ENCODE peak calls at places on chromosomes 2 and 18, in seven cellular contexts. O is H1, T is HEK293T, C is HepG2, I is HCT116, Q is K562, V is GM12878. N is an unnamed sample.

GRCh38 chr18:49052891-49053644 is 102.3 kb upstream of the SMAD7 start:
- DNase-seq in Q (no peak), O (no peak), T (no peak), I (no peak), V (no peak), C (no peak), N (no peak)

GRCh38 chr2:197996583-197996982 is 192.2 kb downstream of the PLCL1 start:
- DNase-seq in V (no peak), O (no peak), C (no peak), Q (no peak), T (no peak), I (no peak), N (no peak)

GRCh38 chr2:177080746-177081145 is 131.8 kb upstream of the HNRNPA3 start:
- DNase-seq in Q (no peak), O (no peak), V (no peak), I (no peak), T (no peak), C (no peak), N (no peak)

GRCh38 chr2:226273440-226273839 is 526.2 kb downstream of the IRS1 start:
- DNase-seq in I (no peak), Q (no peak), C (no peak), V (no peak), T (no peak), O (no peak), N (no peak)

GRCh38 chr2:237525559-237526157 is 38.6 kb downstream of the MLPH start:
- DNase-seq in C (no peak), I (no peak), Q (no peak), T (no peak), V (no peak), O (no peak), N (no peak)

GRCh38 chr2:202608142-202608852 is 26.5 kb upstream of the FAM117B start:
- DNase-seq in O (no peak), T (no peak), Q (no peak), C (no peak), I (no peak), V (peak), N (no peak)

GRCh38 chr2:134660619-134661403 is 58.0 kb downstream of the TMEM163 start:
- DNase-seq in V (no peak), O (no peak), I (no peak), C (no peak), Q (no peak), T (no peak), N (no peak)

GRCh38 chr2:10821291-10821690 is 8.7 kb upstream of the PDIA6 start:
- DNase-seq in T (no peak), Q (no peak), O (no peak), C (no peak), V (no peak), I (no peak), N (no peak)

GRCh38 chr2:45812039-45812500 is 160.6 kb downstream of the PRKCE start:
- DNase-seq in O (no peak), C (no peak), Q (no peak), V (no peak), I (no peak), T (no peak), N (no peak)
- TF ChIP-seq SP1 in O (no peak), C (no peak), Q (no peak), V (no peak), I (no peak), T (no peak), N (no peak)

GRCh38 chr18:69882965-69883668 is 64.6 kb downstream of the CD226 start:
- DNase-seq in T (no peak), I (no peak), O (no peak), Q (no peak), V (no peak), C (no peak), N (no peak)

GRCh38 chr18:69889009-69889408 is 58.7 kb downstream of the CD226 start:
- DNase-seq in V (no peak), O (no peak), C (no peak), T (no peak), I (no peak), Q (no peak), N (no peak)

GRCh38 chr18:69885381-69885780 is 62.3 kb downstream of the CD226 start:
- DNase-seq in T (no peak), Q (no peak), O (no peak), C (no peak), I (no peak), V (no peak), N (no peak)

GRCh38 chr18:69883781-69884180 is 63.9 kb downstream of the CD226 start:
- DNase-seq in Q (no peak), O (no peak), V (no peak), T (no peak), C (no peak), I (no peak), N (no peak)

DNA sequence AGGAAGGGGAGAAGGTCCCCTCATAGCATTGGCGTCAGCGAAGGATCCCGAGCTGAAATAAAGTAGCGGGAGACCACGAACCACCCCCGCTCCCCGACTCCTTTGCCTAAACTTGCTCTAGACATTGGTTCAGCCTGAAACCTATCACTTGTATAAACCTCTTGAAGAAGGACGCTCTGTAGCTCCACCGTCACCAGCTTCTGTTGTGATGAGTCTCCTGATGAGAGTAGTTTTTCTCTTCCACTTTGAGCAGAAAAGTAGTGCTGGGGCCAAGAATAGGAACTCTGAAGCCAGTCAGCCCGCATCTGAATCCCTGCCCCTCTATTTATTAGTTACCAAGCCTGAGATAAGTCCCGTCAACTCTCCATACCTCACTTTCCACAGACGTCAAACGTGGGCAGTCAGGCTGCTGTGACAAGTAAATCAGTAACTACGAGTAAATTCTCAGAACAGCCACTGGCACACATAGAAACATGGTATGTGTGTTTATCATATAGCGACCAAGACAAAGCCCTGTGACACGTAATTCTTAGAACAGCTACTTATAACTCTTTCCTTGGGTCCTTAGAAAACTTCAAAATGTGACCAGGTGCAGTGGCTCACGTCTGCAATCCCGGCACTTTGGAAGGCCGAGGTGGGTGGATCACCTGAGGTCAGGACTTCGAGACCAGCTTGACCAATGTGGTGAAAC is 61.7 kb downstream of the CD226 start:
- DNase-seq in C (peak), I (no peak), O (no peak), T (no peak), Q (no peak), V (peak), N (no peak)
- TF ChIP-seq SP1 in C (no peak), I (no peak), O (no peak), T (no peak), Q (no peak), V (no peak), N (no peak)

GRCh38 chr2:101781730-101782426 is 84.4 kb downstream of the MAP4K4 start:
- DNase-seq in I (no peak), V (no peak), Q (no peak), T (no peak), C (no peak), O (no peak), N (no peak)

GRCh38 chr2:101779190-101779589 is 81.7 kb downstream of the MAP4K4 start:
- DNase-seq in I (no peak), C (no peak), Q (no peak), O (no peak), T (no peak), V (no peak), N (no peak)

GRCh38 chr2:101778102-101778501 is 80.6 kb downstream of the MAP4K4 start:
- DNase-seq in V (no peak), T (no peak), C (no peak), Q (no peak), O (no peak), I (no peak), N (no peak)

GRCh38 chr2:101781326-101781725 is 83.8 kb downstream of the MAP4K4 start:
- DNase-seq in V (no peak), I (no peak), O (no peak), Q (no peak), T (no peak), C (no peak), N (no peak)

GRCh38 chr2:101779652-101780051 is 82.1 kb downstream of the MAP4K4 start:
- DNase-seq in C (no peak), Q (no peak), O (no peak), V (no peak), I (no peak), T (no peak), N (no peak)
- TF ChIP-seq SP1 in C (no peak), Q (no peak), O (no peak), V (no peak), I (no peak), T (no peak), N (no peak)

GRCh38 chr2:120017201-120017600 is 4.3 kb downstream of the EPB41L5 start:
- DNase-seq in C (no peak), I (no peak), V (no peak), T (no peak), O (no peak), Q (no peak), N (no peak)
- TF ChIP-seq SP1 in C (no peak), I (no peak), V (no peak), T (no peak), O (no peak), Q (no peak), N (no peak)

GRCh38 chr2:24011278-24012104 is 1.6 kb downstream of the MFSD2B start:
- DNase-seq in I (no peak), O (no peak), Q (peak), C (no peak), T (no peak), V (no peak), N (no peak)
- TF ChIP-seq SP1 in I (no peak), O (no peak), Q (peak), C (no peak), T (no peak), V (no peak), N (no peak)

DNA sequence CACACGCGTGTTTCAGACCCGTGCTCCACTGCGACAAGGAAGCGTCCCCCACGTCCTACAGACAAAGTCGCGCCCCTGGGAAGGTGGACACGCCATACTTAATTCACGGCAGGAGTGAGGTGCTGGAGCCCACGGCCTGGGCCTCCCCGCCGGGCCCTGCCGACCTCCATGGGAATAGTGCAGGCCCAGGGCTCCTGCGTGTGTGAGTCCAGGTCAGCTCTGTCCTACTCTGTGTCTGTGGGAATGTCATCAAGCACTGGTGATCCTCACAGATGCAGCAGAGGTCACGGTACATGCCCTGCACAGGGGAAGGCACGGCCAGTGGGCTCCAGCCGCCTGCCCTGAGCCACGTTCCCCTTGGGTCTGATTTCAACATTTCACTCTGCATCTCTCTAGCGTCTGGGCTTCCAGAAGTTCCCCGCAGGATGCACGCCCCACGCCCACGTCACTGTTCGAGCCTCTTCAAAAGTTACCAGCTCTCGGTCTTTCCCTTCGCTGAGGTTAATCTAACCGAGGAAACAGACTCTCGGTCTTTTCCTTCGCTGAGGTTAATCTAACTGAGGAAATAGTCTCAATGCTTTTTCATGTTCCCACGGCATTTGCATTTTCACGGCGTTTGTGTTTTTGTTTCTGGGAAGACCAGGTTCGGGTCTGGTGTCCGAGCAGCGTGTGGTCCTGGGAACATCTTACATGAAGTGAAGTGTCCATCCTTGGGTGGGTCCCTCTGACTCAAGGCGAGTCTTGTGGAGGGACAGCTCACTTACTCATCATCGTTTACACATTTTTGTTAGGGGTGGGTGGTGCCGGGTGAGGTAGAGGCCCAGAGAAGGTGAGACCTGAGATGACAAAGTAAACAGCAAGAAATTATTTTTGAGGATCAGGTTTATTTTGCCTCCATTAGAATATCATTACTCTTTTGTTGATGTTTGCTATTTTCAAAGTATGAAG is 157.3 kb upstream of the ALKAL2 start:
- DNase-seq in Q (no peak), V (no peak), O (no peak), C (no peak), T (no peak), I (no peak), N (no peak)
- TF ChIP-seq SP1 in Q (no peak), V (no peak), O (no peak), C (no peak), T (no peak), I (no peak), N (no peak)

DNA sequence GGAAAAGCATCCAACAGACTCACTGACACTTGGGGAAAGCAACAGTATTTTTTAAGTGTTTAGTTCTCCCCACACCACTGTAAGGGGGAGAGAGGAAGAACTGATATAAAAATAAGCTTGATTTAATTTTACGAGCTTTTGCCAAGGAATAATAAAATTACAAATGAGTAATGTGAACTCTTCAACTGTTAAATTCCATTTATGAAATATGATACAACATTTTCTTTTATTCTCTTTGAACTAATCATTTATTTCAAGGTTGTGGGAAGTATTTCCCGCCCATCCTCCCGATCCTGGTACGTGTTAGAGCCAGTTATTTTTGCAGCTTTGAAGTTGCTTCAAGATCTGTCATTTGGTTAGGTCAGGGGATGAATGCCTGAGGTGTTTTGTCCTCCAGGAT is 35.2 kb downstream of the WDPCP start:
- DNase-seq in C (no peak), O (no peak), V (no peak), T (no peak), Q (no peak), I (no peak), N (no peak)
- TF ChIP-seq SP1 in C (no peak), O (no peak), V (no peak), T (no peak), Q (no peak), I (no peak), N (no peak)

N was measured in WTC11.